ENCODE peak calls at places on chromosomes 3 and 15, in five cellular contexts. Z, C, S, V and M are unnamed samples.
A peak's percentile ranks its signal among the peaks of the same experiment; 100 is the strongest.

GRCh38 chr3:56915969-56916586 is 114.3 kb upstream of the ARHGEF3 start:
- DNase-seq in S (no peak), V (peak; percentile 88), C (no peak), Z (no peak), M (peak; percentile 49)

GRCh38 chr3:24562874-24563273 is 68.2 kb upstream of the THRB start:
- DNase-seq in C (no peak), Z (no peak), S (no peak), V (no peak), M (no peak)

GRCh38 chr15:82792068-82792467 is 13.8 kb downstream of the FSD2 start:
- DNase-seq in V (no peak), S (no peak), C (no peak), Z (no peak), M (no peak)

GRCh38 chr15:78207641-78208340 is 26.6 kb downstream of the ACSBG1 start:
- DNase-seq in S (no peak), V (no peak), C (no peak), Z (no peak), M (no peak)

GRCh38 chr15:60809375-60809774 is 330.4 kb upstream of the ICE2 start:
- DNase-seq in S (no peak), V (no peak), C (no peak), Z (no peak), M (no peak)

GRCh38 chr3:177554900-177555759 is 357.8 kb upstream of the TBL1XR1 start:
- DNase-seq in S (no peak), Z (no peak), V (no peak), C (no peak), M (peak; percentile 21)

GRCh38 chr3:169914321-169914720 is 2.9 kb downstream of the SAMD7 start:
- DNase-seq in S (peak; percentile 15), C (no peak), Z (no peak), V (no peak), M (no peak)

GRCh38 chr15:54082836-54083492 is 104.7 kb downstream of the UNC13C start:
- DNase-seq in V (no peak), C (no peak), S (peak; percentile 48), Z (no peak), M (no peak)

GRCh38 chr3:94694894-94695293 is 632.0 kb downstream of the NSUN3 start:
- DNase-seq in S (no peak), Z (no peak), C (no peak), V (no peak), M (no peak)

GRCh38 chr15:63494406-63494805 is 10.0 kb upstream of the USP3 start:
- DNase-seq in V (no peak), Z (no peak), C (no peak), S (no peak), M (no peak)

GRCh38 chr15:70265466-70265978 is 167.8 kb upstream of the TLE3 start:
- DNase-seq in S (no peak), C (no peak), V (peak; percentile 72), Z (no peak), M (no peak)

GRCh38 chr3:12440927-12441326 is 43.4 kb upstream of the TSEN2 start:
- DNase-seq in S (peak; percentile 80), Z (peak; percentile 77), C (no peak), V (no peak), M (no peak)

GRCh38 chr15:65829150-65829764 is 37.2 kb upstream of the DENND4A start:
- DNase-seq in Z (no peak), S (peak; percentile 44), C (no peak), V (no peak), M (no peak)

GRCh38 chr3:185999221-185999620 is 61.4 kb upstream of the TRA2B start:
- DNase-seq in Z (no peak), C (no peak), V (no peak), S (no peak), M (no peak)

GRCh38 chr3:126961791-126962461 is 21.0 kb upstream of the PLXNA1 start:
- DNase-seq in Z (peak; percentile 68), V (peak; percentile 77), C (no peak), S (no peak), M (no peak)

GRCh38 chr15:36961956-36962355 is 138.4 kb downstream of the MEIS2 start:
- DNase-seq in V (no peak), Z (no peak), C (no peak), S (no peak), M (no peak)

GRCh38 chr3:192825657-192826200 is 91.9 kb downstream of the MB21D2 start:
- DNase-seq in V (no peak), C (peak; percentile 29), S (no peak), Z (no peak), M (peak; percentile 9)

GRCh38 chr15:65089206-65089824 is 12.8 kb downstream of the KBTBD13 start:
- DNase-seq in V (no peak), C (no peak), S (no peak), Z (peak; percentile 71), M (no peak)

GRCh38 chr15:92655178-92655995 is at the start of gene FAM174B:
- DNase-seq in S (peak; percentile 92), V (no peak), Z (peak; percentile 72), C (no peak), M (peak; percentile 38)

GRCh38 chr3:196620228-196620627 is 19.3 kb upstream of the NRROS start:
- DNase-seq in V (peak; percentile 80), S (no peak), C (peak; percentile 28), Z (peak; percentile 79), M (peak; percentile 44)

DNA sequence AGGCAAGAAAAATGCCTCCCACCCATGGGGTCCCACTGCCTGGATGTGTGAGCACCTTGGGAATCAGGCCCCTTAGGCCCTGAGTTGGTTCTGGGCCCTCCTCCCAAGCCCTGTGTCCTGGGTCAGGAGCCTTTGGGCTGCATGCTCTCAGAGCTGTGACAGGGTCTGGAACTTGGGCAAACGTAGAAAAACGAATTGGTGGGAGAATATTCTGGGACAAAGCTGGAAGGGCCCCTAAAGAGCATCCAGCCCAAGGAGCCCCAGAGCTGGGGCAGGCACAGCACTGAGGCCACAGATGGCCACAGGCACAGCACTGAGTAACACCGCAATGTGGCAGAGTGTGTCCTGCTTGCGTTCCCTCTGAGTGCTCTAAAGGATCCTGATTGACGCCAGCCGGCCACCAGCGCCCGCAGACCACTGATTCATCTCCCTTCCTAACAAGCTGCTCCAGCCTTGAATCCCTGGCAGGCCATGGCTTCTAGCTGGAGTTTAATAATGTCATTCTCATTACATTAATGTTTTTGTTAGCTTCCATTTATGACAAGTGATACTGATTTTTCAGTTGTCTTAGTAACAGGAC is 18.6 kb upstream of the SEC13 start:
- DNase-seq in S (no peak), Z (no peak), V (peak; percentile 29), C (no peak), M (no peak)
- H3K4me3 ChIP-seq in S (no peak overlapping the region), Z (no peak overlapping the region), V (no peak overlapping the region), C (no peak overlapping the region), M (no peak overlapping the region)

DNA sequence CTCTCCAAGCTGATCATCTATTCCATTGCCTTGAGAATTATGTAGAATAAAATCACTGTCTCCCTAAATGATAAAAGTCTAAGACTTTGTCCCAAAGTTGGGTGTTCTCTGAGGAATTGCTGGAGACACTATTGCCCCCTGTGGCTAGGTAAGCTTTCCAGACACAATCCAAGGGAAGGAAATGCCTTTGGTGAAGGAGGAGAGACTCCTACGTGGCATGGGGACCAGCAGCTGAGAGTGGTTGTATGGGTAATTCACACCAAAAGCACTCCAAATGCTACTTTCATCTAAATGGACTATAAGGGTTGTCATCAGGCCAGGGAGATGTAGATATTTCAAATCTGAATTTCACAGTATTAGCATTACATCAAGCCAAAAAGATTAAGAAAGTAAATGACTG is 400.9 kb upstream of the THBS1 start:
- DNase-seq in C (no peak), Z (no peak), S (no peak), V (no peak), M (no peak)
- TF ChIP-seq POLR2AphosphoS5 in C (no peak), Z (no peak), S (no peak), V (no peak), M (no peak)

GRCh38 chr3:69388241-69388640 is 2.4 kb upstream of the FRMD4B start:
- DNase-seq in Z (no peak), C (no peak), S (no peak), V (no peak), M (no peak)

GRCh38 chr3:69385033-69385722 is 710 bp downstream of the FRMD4B start:
- DNase-seq in V (no peak), S (no peak), C (no peak), Z (no peak), M (no peak)

GRCh38 chr3:69386535-69387385 is 872 bp upstream of the FRMD4B start:
- DNase-seq in C (no peak), Z (no peak), S (no peak), V (no peak), M (no peak)

GRCh38 chr3:69385723-69386483 is at the start of gene FRMD4B:
- DNase-seq in V (peak; percentile 92), S (peak; percentile 87), Z (peak; percentile 84), C (peak; percentile 62), M (peak; percentile 65)

DNA sequence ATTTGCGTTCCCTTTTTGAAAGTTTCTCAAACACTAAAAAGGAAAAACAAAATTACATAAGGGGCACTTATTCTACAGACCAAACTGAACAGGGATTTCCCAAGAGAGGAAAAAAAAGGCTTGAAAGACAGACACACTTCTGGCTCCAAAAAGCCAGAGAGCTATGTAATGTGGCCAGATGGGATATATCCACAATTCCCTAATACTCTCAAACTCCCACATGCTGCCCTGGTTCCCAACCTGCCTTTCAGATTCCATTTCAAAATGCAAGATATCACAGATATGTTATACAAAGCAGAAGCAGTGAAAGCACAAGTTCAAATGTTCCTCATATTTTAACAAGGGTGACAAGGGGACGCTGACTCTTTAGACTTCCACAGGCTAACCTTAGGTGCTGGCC is 1.5 kb downstream of the FRMD4B start:
- DNase-seq in S (no peak), C (no peak), V (no peak), Z (no peak), M (no peak)
- H3K4me3 ChIP-seq in S (no peak overlapping the region), C (no peak overlapping the region), V (peak overlapping the region; percentile 55), Z (no peak overlapping the region), M (no peak overlapping the region)

GRCh38 chr3:17035033-17035432 is 150.3 kb downstream of the PLCL2 start:
- DNase-seq in S (no peak), Z (no peak), C (no peak), V (no peak), M (no peak)
- TF ChIP-seq POLR2AphosphoS5 in S (no peak), Z (no peak), C (no peak), V (no peak), M (no peak)

GRCh38 chr3:42127226-42127625 is 36.1 kb downstream of the TRAK1 start:
- DNase-seq in Z (no peak), C (no peak), V (no peak), S (no peak), M (no peak)
- H3K4me3 ChIP-seq in Z (no peak overlapping the region), C (no peak overlapping the region), V (no peak overlapping the region), S (no peak overlapping the region), M (no peak overlapping the region)

DNA sequence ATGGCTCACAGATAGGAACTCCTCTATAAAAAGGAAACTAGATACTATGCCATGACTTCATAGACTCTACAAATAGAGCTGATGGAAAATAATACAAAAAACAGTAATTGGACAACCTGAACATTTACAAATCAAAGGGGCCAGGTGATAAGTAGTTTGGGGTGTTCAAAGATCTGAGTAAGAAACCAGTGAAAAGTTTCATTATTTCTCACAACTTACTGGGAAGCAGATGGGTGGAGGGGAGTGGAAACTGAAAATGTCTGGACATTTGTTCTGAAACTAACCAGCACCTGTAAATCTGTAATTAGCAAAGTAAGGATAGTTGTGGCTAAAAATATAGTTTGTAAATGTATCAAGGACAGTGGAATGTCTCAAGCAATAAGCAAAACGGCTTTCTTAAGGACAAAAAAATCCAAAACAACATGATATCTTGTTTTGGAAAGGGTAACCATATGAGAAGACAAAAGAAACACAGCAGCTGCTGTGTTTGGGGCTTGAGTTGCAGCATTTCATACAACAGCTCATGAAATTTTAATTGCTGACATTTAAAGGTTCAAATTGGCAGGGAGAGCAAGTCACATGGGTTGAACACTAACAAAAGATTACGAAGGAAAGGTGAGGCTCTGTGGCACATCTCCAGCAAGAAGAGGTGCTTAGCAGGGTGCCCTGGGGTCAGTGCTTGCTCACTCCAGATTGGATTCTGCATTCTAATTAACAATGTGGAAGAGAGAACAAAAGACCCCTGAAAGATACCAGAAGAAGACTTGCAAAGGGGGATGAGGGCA is 26.7 kb upstream of the THBS1 start:
- DNase-seq in S (no peak), V (no peak), C (no peak), Z (peak; percentile 85), M (peak; percentile 58)
- TF ChIP-seq POLR2AphosphoS5 in S (no peak), V (no peak), C (no peak), Z (peak; percentile 83), M (no peak)